ENCODE peak calls at places on chromosomes 16 and 17, in eight cellular contexts. Q, B, C, X, K, W, S and I are unnamed samples.

GRCh38 chr17:17944253-17944652 is 27.9 kb downstream of the TOM1L2 start:
- ATAC-seq in Q (no peak), B (no peak), C (no peak), X (no peak), K (no peak), W (no peak), S (no peak), I (no peak)

GRCh38 chr16:68548947-68549346 is 9.9 kb downstream of the ZFP90 start:
- ATAC-seq in Q (no peak), B (no peak), C (no peak), X (peak), K (peak), W (no peak), S (no peak), I (no peak)

GRCh38 chr17:29590979-29591736 is 1.7 kb upstream of the GIT1 start:
- ATAC-seq in Q (peak), B (peak), C (no peak), X (no peak), K (peak), W (no peak), S (no peak), I (peak)

GRCh38 chr16:727291-727977 is 528 bp downstream of the HAGHL start:
- ATAC-seq in Q (peak), B (no peak), C (peak), X (peak), K (peak), W (no peak), S (no peak), I (peak)

GRCh38 chr16:3729161-3730112 is 12.1 kb upstream of the TRAP1 start:
- ATAC-seq in Q (no peak), B (no peak), C (no peak), X (no peak), K (no peak), W (no peak), S (no peak), I (peak)

GRCh38 chr17:50051606-50052005 is 4.3 kb upstream of the ITGA3 start:
- ATAC-seq in Q (no peak), B (no peak), C (no peak), X (no peak), K (no peak), W (no peak), S (no peak), I (no peak)

GRCh38 chr17:17181666-17182600 is 24.2 kb downstream of the PLD6 start:
- ATAC-seq in Q (no peak), B (no peak), C (no peak), X (peak), K (peak), W (no peak), S (no peak), I (no peak)

GRCh38 chr16:54657058-54657708 is 273.5 kb upstream of the IRX5 start:
- ATAC-seq in Q (peak), B (peak), C (no peak), X (no peak), K (no peak), W (peak), S (peak), I (peak)

GRCh38 chr16:72959301-72959996 is 88.5 kb downstream of the ZFHX3 start:
- ATAC-seq in Q (no peak), B (peak), C (no peak), X (no peak), K (no peak), W (no peak), S (peak), I (no peak)

GRCh38 chr17:27379863-27380533 is 76.2 kb upstream of the KSR1 start:
- ATAC-seq in Q (no peak), B (peak), C (peak), X (no peak), K (no peak), W (peak), S (peak), I (no peak)